ENCODE peak calls at places on chromosomes 6 and 20, in six cellular contexts. H, O, D, Y, P and E are unnamed samples.

GRCh38 chr6:37324131-37325033 is 29.4 kb upstream of the RNF8 start:
- DNase-seq in D (no peak), H (no peak), Y (peak; percentile 53), O (peak; percentile 39), P (no peak), E (peak; percentile 27)

GRCh38 chr6:159979136-159979874 is 10.4 kb downstream of the IGF2R start:
- DNase-seq in D (no peak), H (no peak), P (no peak), O (peak; percentile 48), Y (peak; percentile 73), E (peak; percentile 74)

GRCh38 chr20:37155987-37156386 is 23.1 kb upstream of the RPN2 start:
- DNase-seq in O (no peak), D (no peak), P (no peak), Y (no peak), H (no peak), E (no peak)

GRCh38 chr6:167733740-167734661 is 92.7 kb upstream of the AFDN start:
- DNase-seq in P (no peak), D (peak; percentile 78), Y (peak; percentile 8), O (no peak), H (peak; percentile 85), E (no peak)

GRCh38 chr6:138691595-138692057 is 81.9 kb upstream of the CCDC28A start:
- DNase-seq in O (peak; percentile 63), H (no peak), P (peak; percentile 69), D (no peak), Y (peak; percentile 85), E (peak; percentile 91)

GRCh38 chr20:53030061-53030460 is 57.9 kb downstream of the TSHZ2 start:
- DNase-seq in D (no peak), H (no peak), O (no peak), Y (no peak), P (no peak), E (no peak)

GRCh38 chr20:63734111-63734945 is 2.1 kb upstream of the LIME1 start:
- DNase-seq in O (no peak), H (peak; percentile 97), Y (no peak), P (no peak), D (peak; percentile 63), E (no peak)

GRCh38 chr6:138004423-138005287 is 102.6 kb downstream of the PERP start:
- DNase-seq in D (no peak), Y (peak; percentile 61), P (peak; percentile 8), H (no peak), O (peak; percentile 23), E (no peak)

GRCh38 chr6:108176281-108177089 is 10.7 kb downstream of the NR2E1 start:
- DNase-seq in D (no peak), O (no peak), Y (no peak), P (no peak), H (no peak), E (no peak)

GRCh38 chr6:144488590-144488989 is 203.5 kb downstream of the UTRN start:
- DNase-seq in P (no peak), O (no peak), D (no peak), H (no peak), Y (no peak), E (no peak)

GRCh38 chr6:5525209-5525608 is 263.9 kb downstream of the FARS2 start:
- DNase-seq in Y (peak; percentile 60), P (peak; percentile 83), D (no peak), O (peak; percentile 51), H (no peak), E (peak; percentile 63)

GRCh38 chr6:87333591-87334181 is 4.6 kb upstream of the GJB7 start:
- DNase-seq in O (peak; percentile 27), Y (peak; percentile 34), H (no peak), P (no peak), D (no peak), E (peak; percentile 22)

GRCh38 chr6:56581561-56581960 is 61.1 kb downstream of the DST start:
- DNase-seq in P (no peak), Y (no peak), O (no peak), D (no peak), H (no peak), E (no peak)

GRCh38 chr20:51450221-51450712 is 92.3 kb downstream of the NFATC2 start:
- DNase-seq in H (no peak), P (no peak), D (no peak), O (no peak), Y (no peak), E (no peak)

DNA sequence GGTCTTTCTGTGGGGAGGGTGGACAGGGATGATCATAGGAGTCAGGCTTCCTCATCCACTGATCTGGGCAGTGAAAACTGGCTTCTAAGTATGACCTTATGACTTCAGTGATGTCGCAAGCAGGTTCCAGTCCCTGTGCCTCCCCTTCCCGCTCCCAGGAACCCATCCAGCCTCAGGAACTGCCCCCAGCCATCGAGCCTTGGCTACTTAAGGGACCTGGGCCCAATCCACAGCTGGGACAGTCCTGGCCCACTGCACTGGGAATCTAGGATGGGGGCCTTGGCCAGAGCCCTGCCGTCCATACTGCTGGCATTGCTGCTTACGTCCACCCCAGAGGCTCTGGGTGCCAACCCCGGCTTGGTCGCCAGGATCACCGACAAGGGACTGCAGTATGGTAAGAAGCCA is at the start of gene LBP:
- DNase-seq in Y (no peak), O (no peak), H (peak; percentile 90), D (no peak), P (no peak), E (no peak)
- TF ChIP-seq CTCF in Y (no peak), O (no peak), H (no peak), D (no peak), P (no peak), E (no peak)

GRCh38 chr20:5806457-5807263 is 56.5 kb downstream of the SHLD1 start:
- DNase-seq in O (no peak), P (no peak), Y (no peak), D (no peak), H (no peak), E (no peak)
- TF ChIP-seq CTCF in O (peak; percentile 49), P (peak; percentile 21), Y (no peak), D (no peak), H (no peak), E (peak; percentile 11)

GRCh38 chr20:45095753-45096371 is 5.1 kb downstream of the KCNS1 start:
- DNase-seq in D (no peak), H (no peak), O (peak; percentile 57), P (no peak), Y (peak; percentile 80), E (no peak)

GRCh38 chr20:45096781-45097180 is 4.1 kb downstream of the KCNS1 start:
- DNase-seq in D (no peak), H (no peak), O (no peak), Y (no peak), P (no peak), E (no peak)

GRCh38 chr20:45094864-45095574 is 5.9 kb downstream of the KCNS1 start:
- DNase-seq in D (no peak), H (no peak), O (no peak), P (no peak), Y (no peak), E (no peak)

GRCh38 chr20:45098096-45098773 is 2.7 kb downstream of the KCNS1 start:
- DNase-seq in Y (no peak), O (peak; percentile 14), D (no peak), H (peak; percentile 65), P (no peak), E (peak; percentile 10)

GRCh38 chr20:45097485-45098095 is 3.3 kb downstream of the KCNS1 start:
- DNase-seq in O (no peak), D (no peak), P (no peak), Y (peak; percentile 50), H (no peak), E (peak; percentile 10)
- TF ChIP-seq CTCF in O (peak; percentile 57), D (no peak), P (peak; percentile 52), Y (peak; percentile 49), H (peak; percentile 18), E (no peak)

GRCh38 chr20:62362590-62362940 is 4.5 kb downstream of the LAMA5 start:
- DNase-seq in D (no peak), O (no peak), P (no peak), H (no peak), Y (no peak), E (no peak)

GRCh38 chr20:62364911-62365736 is 2.0 kb downstream of the LAMA5 start:
- DNase-seq in D (peak; percentile 91), H (peak; percentile 49), Y (no peak), P (no peak), O (no peak), E (no peak)

GRCh38 chr20:62363920-62364851 is 2.9 kb downstream of the LAMA5 start:
- DNase-seq in Y (no peak), D (peak; percentile 68), P (no peak), H (peak; percentile 54), O (peak; percentile 57), E (no peak)

GRCh38 chr20:62361799-62362589 is 5.1 kb downstream of the LAMA5 start:
- DNase-seq in D (peak; percentile 69), O (no peak), Y (no peak), P (no peak), H (peak; percentile 55), E (no peak)

DNA sequence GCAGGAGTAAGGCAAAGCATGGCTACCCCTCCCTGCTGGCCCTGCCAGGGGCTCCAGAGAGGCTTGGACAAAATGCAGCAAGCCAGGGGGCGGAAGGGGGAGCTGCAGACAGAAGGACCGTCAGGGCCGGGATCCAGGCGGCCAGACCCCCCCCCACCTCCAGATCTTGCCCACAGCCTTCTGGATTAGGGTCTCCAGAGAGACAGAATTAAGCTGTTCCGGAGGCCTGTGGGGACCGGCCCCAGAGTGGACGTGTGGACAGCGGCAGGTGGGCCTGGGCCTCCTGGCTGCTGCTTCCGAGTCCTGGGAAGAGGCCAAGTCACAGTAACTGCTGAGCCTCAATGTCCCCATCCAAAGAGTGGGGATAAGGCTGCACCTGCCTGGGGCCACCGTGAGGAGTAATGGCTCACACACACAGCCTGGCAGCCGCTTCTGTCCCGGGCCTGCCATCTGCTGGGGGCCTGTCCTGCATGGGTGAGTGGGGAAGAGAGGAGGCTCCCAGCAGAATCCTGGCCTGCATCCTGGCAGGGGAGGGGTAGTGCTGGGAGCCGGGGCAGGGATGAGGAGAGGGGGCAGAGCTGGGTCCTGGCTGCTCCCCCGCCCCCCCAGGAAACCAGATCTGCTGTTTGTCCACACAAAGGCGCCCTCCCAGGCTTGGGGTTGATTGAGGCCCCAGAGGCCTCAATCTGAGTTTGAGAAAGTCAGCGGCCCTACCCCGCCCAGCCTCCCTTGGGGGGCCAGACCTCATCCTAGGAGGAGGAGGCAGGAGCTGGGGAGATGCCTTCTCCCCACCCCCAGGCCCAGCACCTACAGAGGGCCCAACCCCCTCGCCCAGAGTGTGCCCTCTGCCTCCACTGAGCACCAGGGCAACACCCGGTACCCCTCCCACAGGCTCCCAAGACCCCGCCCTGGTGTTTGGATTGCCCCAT is 3.9 kb downstream of the LAMA5 start:
- DNase-seq in P (no peak), O (no peak), D (peak; percentile 90), H (peak; percentile 43), Y (no peak), E (no peak)
- TF ChIP-seq CTCF in P (no peak), O (peak; percentile 22), D (peak; percentile 33), H (no peak), Y (no peak), E (no peak)

GRCh38 chr6:6655805-6656251 is 67.3 kb downstream of the LY86 start:
- DNase-seq in D (no peak), Y (no peak), P (no peak), O (no peak), H (no peak), E (no peak)
- TF ChIP-seq CTCF in D (no peak), Y (no peak), P (no peak), O (no peak), H (no peak), E (no peak)

GRCh38 chr6:3776881-3777507 is 25.5 kb upstream of the PXDC1 start:
- DNase-seq in O (no peak), H (no peak), Y (no peak), P (no peak), D (no peak), E (no peak)
- TF ChIP-seq CTCF in O (peak; percentile 35), H (no peak), Y (no peak), P (no peak), D (no peak), E (no peak)